ENCODE peak calls at places on chromosome 1, in seven cellular contexts. G is epithelial cell of prostate; Q is tibial artery; T is posterior cingulate gyrus; B is LoVo; H is RWPE2; P is CD8-positive, alpha-beta T cell. C is an unnamed sample.

GRCh38 chr1:95013948-95014574 is 58.7 kb downstream of the ALG14 start:
- DNase-seq in G (no peak), Q (no peak), T (no peak), B (no peak), H (no peak), P (no peak), C (peak; percentile 92)

GRCh38 chr1:236176337-236177336 is 34.3 kb downstream of the GPR137B start:
- DNase-seq in G (no peak), Q (no peak), T (no peak), B (no peak), H (no peak), P (no peak), C (no peak)

GRCh38 chr1:111571239-111571638 is 48.4 kb upstream of the RAP1A start:
- DNase-seq in G (no peak), Q (no peak), T (no peak), B (no peak), H (no peak), P (no peak), C (no peak)

GRCh38 chr1:51236548-51237312 is 657 bp downstream of the RNF11 start:
- DNase-seq in G (no peak), Q (peak; percentile 56), T (peak; percentile 42), B (peak; percentile 18), H (peak; percentile 67), P (peak; percentile 45), C (no peak)

GRCh38 chr1:208977012-208977411 is 606.5 kb upstream of the CAMK1G start:
- DNase-seq in G (no peak), Q (no peak), T (no peak), B (no peak), H (no peak), P (no peak), C (no peak)

GRCh38 chr1:17696417-17697301 is 58.5 kb upstream of the ACTL8 start:
- DNase-seq in G (no peak), Q (no peak), T (peak; percentile 62), B (no peak), H (no peak), P (no peak), C (no peak)

GRCh38 chr1:200129480-200129879 is 102.0 kb downstream of the NR5A2 start:
- DNase-seq in G (no peak), Q (no peak), T (no peak), B (no peak), H (no peak), P (peak; percentile 42), C (no peak)

GRCh38 chr1:232675898-232676297 is 46.0 kb upstream of the SIPA1L2 start:
- DNase-seq in G (no peak), Q (no peak), T (no peak), B (no peak), H (no peak), P (no peak), C (no peak)

GRCh38 chr1:1380860-1381259 is 5.9 kb upstream of the AURKAIP1 start:
- DNase-seq in G (no peak), Q (no peak), T (no peak), B (no peak), H (no peak), P (no peak), C (no peak)